ENCODE peak calls at places on chromosomes 6 and 20, in six cellular contexts. T is T-cell; H is activated T-cell treated with anti-CD3 and anti-CD28 coated beads, Interleukin-2, amount 50 U/mL, for 72 hours; L is HCT116; N is right cardiac atrium; R is PC-3. B is an unnamed sample.

GRCh38 chr20:57397693-57398108 is 6.5 kb downstream of the RBM38 start:
- ATAC-seq in N (no peak), H (peak), R (no peak), L (no peak), T (peak), B (no peak)

GRCh38 chr6:119296036-119297035 is 53.2 kb downstream of the MAN1A1 start:
- ATAC-seq in T (no peak), R (no peak), L (no peak), H (no peak), N (peak), B (no peak)

GRCh38 chr20:4014031-4014474 is 1.3 kb downstream of the RNF24 start:
- ATAC-seq in L (peak), T (peak), H (no peak), R (peak), N (peak), B (peak)

GRCh38 chr6:1335367-1336037 is 23.6 kb downstream of the FOXQ1 start:
- ATAC-seq in T (no peak), R (peak), N (peak), L (peak), H (no peak), B (peak)

GRCh38 chr6:157768304-157768703 is 54.7 kb upstream of the SNX9 start:
- ATAC-seq in R (no peak), T (no peak), H (no peak), N (no peak), L (no peak), B (no peak)

GRCh38 chr6:134372603-134373281 is 54.8 kb upstream of the SGK1 start:
- ATAC-seq in N (peak), R (no peak), L (no peak), T (peak), H (no peak), B (peak)

GRCh38 chr6:166656269-166657206 is 29.5 kb upstream of the RPS6KA2 start:
- ATAC-seq in N (peak), T (no peak), L (no peak), H (peak), R (no peak), B (no peak)

GRCh38 chr6:27575594-27576361 is 102.9 kb upstream of the ZNF184 start:
- ATAC-seq in R (peak), L (peak), T (no peak), H (no peak), N (no peak), B (no peak)

GRCh38 chr6:12903246-12903645 is 186.7 kb downstream of the PHACTR1 start:
- ATAC-seq in T (no peak), L (no peak), N (peak), R (no peak), H (no peak), B (no peak)

GRCh38 chr6:139765825-139766285 is 391.4 kb upstream of the CITED2 start:
- ATAC-seq in N (no peak), R (peak), H (no peak), L (peak), T (no peak), B (peak)

GRCh38 chr6:76771076-76771634 is 692.1 kb downstream of the HTR1B start:
- ATAC-seq in L (no peak), H (no peak), T (no peak), R (no peak), N (peak), B (no peak)

GRCh38 chr6:136501081-136501480 is 49.1 kb downstream of the MAP7 start:
- ATAC-seq in T (no peak), N (no peak), R (no peak), H (no peak), L (no peak), B (no peak)

GRCh38 chr6:2396856-2397640 is 151.6 kb upstream of the GMDS start:
- ATAC-seq in T (no peak), R (no peak), L (no peak), H (no peak), N (no peak), B (no peak)

GRCh38 chr6:4313044-4313686 is 177.8 kb upstream of the ECI2 start:
- ATAC-seq in L (peak), H (no peak), R (peak), N (peak), T (no peak), B (peak)

GRCh38 chr20:50745634-50746137 is 14.3 kb downstream of the PARD6B start:
- ATAC-seq in H (peak), N (no peak), L (no peak), R (peak), T (no peak), B (no peak)

GRCh38 chr6:111764238-111765182 is 108.7 kb downstream of the FYN start:
- ATAC-seq in T (peak), H (peak), N (no peak), R (no peak), L (no peak), B (peak)

GRCh38 chr6:111724505-111724904 is 118.8 kb upstream of the TRAF3IP2 start:
- ATAC-seq in L (no peak), N (no peak), T (peak), R (no peak), H (peak), B (peak)

GRCh38 chr6:167766986-167767714 is 59.6 kb upstream of the AFDN start:
- ATAC-seq in L (peak), T (no peak), H (no peak), N (peak), R (no peak), B (no peak)

GRCh38 chr6:15363523-15364400 is 117.9 kb downstream of the JARID2 start:
- ATAC-seq in N (no peak), T (no peak), H (peak), L (no peak), R (no peak), B (no peak)

GRCh38 chr6:31489046-31489445 is 8.9 kb upstream of the MICB start:
- ATAC-seq in L (no peak), H (no peak), N (no peak), R (no peak), T (no peak), B (no peak)

GRCh38 chr6:158686791-158687381 is 37.0 kb downstream of the SYTL3 start:
- ATAC-seq in H (peak), T (peak), N (no peak), R (no peak), L (peak), B (peak)